ENCODE peak calls at places on chromosomes 1 and 21, in four cellular contexts. One of them, this sample, is unnamed.

GRCh38 chr1:27556435-27556780 is 47.5 kb downstream of the AHDC1 start:
- DNase-seq in HepG2: no peak
- DNase-seq in GM12878: no peak
- DNase-seq in A549: no peak
- DNase-seq in this sample: no peak

GRCh38 chr1:51222136-51222787 is 13.8 kb upstream of the RNF11 start:
- DNase-seq in HepG2: no peak
- DNase-seq in GM12878: no peak
- DNase-seq in A549: no peak
- DNase-seq in this sample: no peak

GRCh38 chr1:36248250-36248894 is 24.1 kb downstream of the THRAP3 start:
- DNase-seq in HepG2: peak; percentile 95
- DNase-seq in GM12878: no peak
- DNase-seq in A549: peak; percentile 30
- DNase-seq in this sample: no peak

GRCh38 chr1:234659538-234659937 is 49.6 kb upstream of the IRF2BP2 start:
- DNase-seq in HepG2: peak; percentile 30
- DNase-seq in GM12878: no peak
- DNase-seq in A549: peak; percentile 69
- DNase-seq in this sample: peak; percentile 45

GRCh38 chr1:7421471-7422075 is 349.5 kb upstream of the VAMP3 start:
- DNase-seq in HepG2: no peak
- DNase-seq in GM12878: no peak
- DNase-seq in A549: no peak
- DNase-seq in this sample: no peak

GRCh38 chr1:169548312-169548711 is 38.0 kb downstream of the F5 start:
- DNase-seq in HepG2: no peak
- DNase-seq in GM12878: no peak
- DNase-seq in A549: no peak
- DNase-seq in this sample: no peak

GRCh38 chr21:29671728-29672127 is 268.1 kb downstream of the GRIK1 start:
- DNase-seq in HepG2: no peak
- DNase-seq in GM12878: no peak
- DNase-seq in A549: no peak
- DNase-seq in this sample: peak; percentile 48

GRCh38 chr1:157377216-157377821 is 175.0 kb downstream of the FCRL5 start:
- DNase-seq in HepG2: peak; percentile 29
- DNase-seq in GM12878: no peak
- DNase-seq in A549: no peak
- DNase-seq in this sample: peak; percentile 24

GRCh38 chr1:244435562-244436205 is 16.0 kb downstream of the ADSS2 start:
- DNase-seq in HepG2: peak; percentile 58
- DNase-seq in GM12878: no peak
- DNase-seq in A549: no peak
- DNase-seq in this sample: no peak

GRCh38 chr1:99005142-99005491 is 456 bp upstream of the PLPPR5 start:
- DNase-seq in HepG2: no peak
- DNase-seq in GM12878: no peak
- DNase-seq in A549: no peak
- DNase-seq in this sample: no peak

GRCh38 chr1:15322648-15323350 is 75.8 kb downstream of the FHAD1 start:
- DNase-seq in HepG2: no peak
- DNase-seq in GM12878: no peak
- DNase-seq in A549: no peak
- DNase-seq in this sample: peak; percentile 55

GRCh38 chr1:98205291-98206017 is 284.6 kb upstream of the DPYD start:
- DNase-seq in HepG2: no peak
- DNase-seq in GM12878: no peak
- DNase-seq in A549: no peak
- DNase-seq in this sample: no peak

GRCh38 chr1:12109901-12110300 is 46.8 kb downstream of the TNFRSF8 start:
- DNase-seq in HepG2: no peak
- DNase-seq in GM12878: no peak
- DNase-seq in A549: no peak
- DNase-seq in this sample: no peak

GRCh38 chr1:246149543-246149942 is 357.5 kb downstream of the SMYD3 start:
- DNase-seq in HepG2: no peak
- DNase-seq in GM12878: no peak
- DNase-seq in A549: no peak
- DNase-seq in this sample: no peak

GRCh38 chr1:180953291-180953747 is 40.6 kb downstream of the KIAA1614 start:
- DNase-seq in HepG2: no peak
- DNase-seq in GM12878: no peak
- DNase-seq in A549: no peak
- DNase-seq in this sample: no peak

GRCh38 chr21:44083631-44084291 is 23.4 kb upstream of the PWP2 start:
- DNase-seq in HepG2: no peak
- DNase-seq in GM12878: no peak
- DNase-seq in A549: no peak
- DNase-seq in this sample: no peak

GRCh38 chr1:243421784-243422183 is 165.9 kb downstream of the SDCCAG8 start:
- DNase-seq in HepG2: no peak
- DNase-seq in GM12878: no peak
- DNase-seq in A549: peak; percentile 18
- DNase-seq in this sample: peak; percentile 71

GRCh38 chr21:9837946-9838801 is 683.2 kb upstream of the TPTE start:
- DNase-seq in HepG2: no peak
- DNase-seq in GM12878: no peak
- DNase-seq in A549: no peak
- DNase-seq in this sample: peak; percentile 35

GRCh38 chr1:200051620-200052019 is 24.1 kb downstream of the NR5A2 start:
- DNase-seq in HepG2: no peak
- DNase-seq in GM12878: no peak
- DNase-seq in A549: no peak
- DNase-seq in this sample: no peak

GRCh38 chr1:230292739-230293720 is 133.1 kb downstream of the PGBD5 start:
- DNase-seq in HepG2: no peak
- DNase-seq in GM12878: no peak
- DNase-seq in A549: no peak
- DNase-seq in this sample: no peak

GRCh38 chr1:1290238-1290731 is 10.0 kb downstream of the SCNN1D start:
- DNase-seq in HepG2: peak; percentile 52
- DNase-seq in GM12878: no peak
- DNase-seq in A549: no peak
- DNase-seq in this sample: peak; percentile 82

GRCh38 chr1:171441278-171441677 is 44.1 kb upstream of the PRRC2C start:
- DNase-seq in HepG2: no peak
- DNase-seq in GM12878: no peak
- DNase-seq in A549: no peak
- DNase-seq in this sample: no peak

GRCh38 chr1:39134768-39135333 is 69.6 kb upstream of the MACF1 start:
- DNase-seq in HepG2: no peak
- DNase-seq in GM12878: no peak
- DNase-seq in A549: no peak
- DNase-seq in this sample: no peak

GRCh38 chr1:59697138-59697811 is 117.5 kb upstream of the HOOK1 start:
- DNase-seq in HepG2: peak; percentile 72
- DNase-seq in GM12878: no peak
- DNase-seq in A549: no peak
- DNase-seq in this sample: no peak

GRCh38 chr21:14273736-14274538 is 58.0 kb downstream of the RBM11 start:
- DNase-seq in HepG2: no peak
- DNase-seq in GM12878: no peak
- DNase-seq in A549: no peak
- DNase-seq in this sample: peak; percentile 60

GRCh38 chr1:222097646-222098045 is 355.8 kb upstream of the DUSP10 start:
- DNase-seq in HepG2: no peak
- DNase-seq in GM12878: no peak
- DNase-seq in A549: no peak
- DNase-seq in this sample: no peak

GRCh38 chr21:42632771-42633690 is 20.4 kb upstream of the PDE9A start:
- DNase-seq in HepG2: no peak
- DNase-seq in GM12878: no peak
- DNase-seq in A549: no peak
- DNase-seq in this sample: no peak

GRCh38 chr1:29470087-29470787 is 233.9 kb downstream of the PTPRU start:
- DNase-seq in HepG2: no peak
- DNase-seq in GM12878: no peak
- DNase-seq in A549: no peak
- DNase-seq in this sample: no peak

GRCh38 chr21:22174746-22175145 is 1176.5 kb downstream of the NCAM2 start:
- DNase-seq in HepG2: no peak
- DNase-seq in GM12878: no peak
- DNase-seq in A549: no peak
- DNase-seq in this sample: no peak

GRCh38 chr1:247392088-247392487 is 23.9 kb upstream of the NLRP3 start:
- DNase-seq in HepG2: no peak
- DNase-seq in GM12878: no peak
- DNase-seq in A549: no peak
- DNase-seq in this sample: no peak

GRCh38 chr21:45320261-45320990 is 32.7 kb upstream of the POFUT2 start:
- DNase-seq in HepG2: no peak
- DNase-seq in GM12878: no peak
- DNase-seq in A549: no peak
- DNase-seq in this sample: no peak

GRCh38 chr1:6271554-6271953 is 10.7 kb upstream of the GPR153 start:
- DNase-seq in HepG2: no peak
- DNase-seq in GM12878: no peak
- DNase-seq in A549: no peak
- DNase-seq in this sample: no peak
- TF ChIP-seq CHD4 in HepG2: no peak
- TF ChIP-seq CHD4 in GM12878: no peak
- TF ChIP-seq CHD4 in A549: no peak
- TF ChIP-seq CHD4 in this sample: no peak

DNA sequence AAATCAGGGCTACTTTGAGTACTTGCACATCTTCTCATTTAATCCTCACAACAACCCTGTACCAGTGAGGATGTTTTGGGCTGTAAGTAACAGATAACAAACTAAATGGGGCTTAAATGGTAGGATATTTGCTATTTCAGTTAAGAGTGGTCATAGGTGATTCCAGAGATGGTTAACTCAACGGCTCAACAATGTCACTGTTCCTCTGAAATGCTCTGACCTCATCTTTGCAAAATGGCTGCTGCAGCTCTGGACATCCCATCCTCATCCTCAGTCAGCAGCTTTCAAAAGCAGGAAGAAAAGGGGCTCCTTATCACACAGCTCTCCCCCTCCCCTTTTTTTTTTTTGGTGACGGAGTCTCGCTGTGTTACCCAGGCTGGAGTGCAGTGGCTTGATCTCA is 1.5 kb downstream of the LDLRAD2 start:
- DNase-seq in HepG2: no peak
- DNase-seq in GM12878: no peak
- DNase-seq in A549: no peak
- DNase-seq in this sample: no peak
- TF ChIP-seq EP300 in HepG2: no peak
- TF ChIP-seq EP300 in GM12878: no peak
- TF ChIP-seq EP300 in A549: no peak
- TF ChIP-seq EP300 in this sample: no peak

GRCh38 chr1:186923434-186923833 is 94.7 kb downstream of the PLA2G4A start:
- DNase-seq in HepG2: no peak
- DNase-seq in GM12878: no peak
- DNase-seq in A549: no peak
- DNase-seq in this sample: no peak
- TF ChIP-seq CHD4 in HepG2: no peak
- TF ChIP-seq CHD4 in GM12878: no peak
- TF ChIP-seq CHD4 in A549: no peak
- TF ChIP-seq CHD4 in this sample: no peak

GRCh38 chr1:119590377-119590776 is 57.7 kb downstream of the ZNF697 start:
- DNase-seq in HepG2: no peak
- DNase-seq in GM12878: no peak
- DNase-seq in A549: no peak
- DNase-seq in this sample: no peak

GRCh38 chr1:119595606-119596005 is 52.5 kb downstream of the ZNF697 start:
- DNase-seq in HepG2: no peak
- DNase-seq in GM12878: no peak
- DNase-seq in A549: no peak
- DNase-seq in this sample: no peak

GRCh38 chr1:119593836-119594235 is 54.2 kb downstream of the ZNF697 start:
- DNase-seq in HepG2: no peak
- DNase-seq in GM12878: no peak
- DNase-seq in A549: no peak
- DNase-seq in this sample: no peak

DNA sequence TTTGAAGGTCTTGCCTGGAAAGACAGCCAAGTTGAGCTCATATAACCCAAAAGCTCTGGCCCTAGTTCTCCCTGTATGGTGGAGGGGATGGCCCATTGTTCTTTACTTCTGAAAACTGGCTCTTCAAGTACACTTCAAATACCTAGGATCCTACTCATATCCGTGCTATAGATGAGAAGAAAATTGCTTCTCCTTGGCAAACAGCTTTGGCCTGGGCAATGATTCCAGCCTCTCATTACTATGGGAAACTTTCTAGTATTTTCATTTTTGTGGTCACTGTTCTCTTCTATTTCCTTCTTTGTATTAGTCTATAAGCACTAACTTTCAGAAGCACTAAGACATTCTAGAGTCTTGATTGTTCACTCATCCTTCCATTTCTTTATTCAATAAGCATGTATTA is 53.7 kb downstream of the ZNF697 start:
- DNase-seq in HepG2: no peak
- DNase-seq in GM12878: no peak
- DNase-seq in A549: no peak
- DNase-seq in this sample: no peak
- TF ChIP-seq EP300 in HepG2: no peak
- TF ChIP-seq EP300 in GM12878: no peak
- TF ChIP-seq EP300 in A549: no peak
- TF ChIP-seq EP300 in this sample: no peak

GRCh38 chr1:162398999-162399580 is 12.8 kb downstream of the SH2D1B start:
- DNase-seq in HepG2: no peak
- DNase-seq in GM12878: no peak
- DNase-seq in A549: no peak
- DNase-seq in this sample: no peak

GRCh38 chr1:162397943-162398560 is 13.9 kb downstream of the SH2D1B start:
- DNase-seq in HepG2: no peak
- DNase-seq in GM12878: no peak
- DNase-seq in A549: no peak
- DNase-seq in this sample: no peak

GRCh38 chr1:162400790-162401189 is 11.1 kb downstream of the SH2D1B start:
- DNase-seq in HepG2: no peak
- DNase-seq in GM12878: no peak
- DNase-seq in A549: no peak
- DNase-seq in this sample: no peak

GRCh38 chr1:162396201-162396906 is 14.8 kb downstream of the C1orf226 start:
- DNase-seq in HepG2: no peak
- DNase-seq in GM12878: no peak
- DNase-seq in A549: no peak
- DNase-seq in this sample: no peak

GRCh38 chr1:162397039-162397448 is 14.9 kb downstream of the SH2D1B start:
- DNase-seq in HepG2: no peak
- DNase-seq in GM12878: no peak
- DNase-seq in A549: no peak
- DNase-seq in this sample: peak; percentile 77
- TF ChIP-seq CHD4 in HepG2: no peak
- TF ChIP-seq CHD4 in GM12878: no peak
- TF ChIP-seq CHD4 in A549: no peak
- TF ChIP-seq CHD4 in this sample: no peak

GRCh38 chr1:8712413-8713229 is 104.8 kb downstream of the RERE start:
- DNase-seq in HepG2: peak; percentile 87
- DNase-seq in GM12878: no peak
- DNase-seq in A549: peak; percentile 77
- DNase-seq in this sample: peak; percentile 35
- TF ChIP-seq EP300 in HepG2: peak; percentile 64
- TF ChIP-seq EP300 in GM12878: no peak
- TF ChIP-seq EP300 in A549: peak; percentile 54
- TF ChIP-seq EP300 in this sample: no peak

This sample was measured in K562.